ENCODE peak calls at places on chromosomes 6 and 20, in six cellular contexts. U, I, L, D, T and G are unnamed samples.

GRCh38 chr6:132209351-132209750 is 191.9 kb downstream of the MOXD1 start:
- DNase-seq in D (no peak), U (no peak), I (no peak), T (no peak), L (no peak), G (peak; percentile 93)

GRCh38 chr20:59412251-59412650 is 111.8 kb downstream of the EDN3 start:
- DNase-seq in T (no peak), U (no peak), L (no peak), I (no peak), D (no peak), G (no peak)

GRCh38 chr6:76697585-76697984 is 625.1 kb upstream of the IMPG1 start:
- DNase-seq in L (no peak), U (no peak), D (no peak), I (peak; percentile 18), T (peak; percentile 22), G (no peak)

GRCh38 chr6:43768983-43769525 is 957 bp upstream of the VEGFA start:
- DNase-seq in U (no peak), T (no peak), L (no peak), I (peak; percentile 91), D (no peak), G (no peak)

GRCh38 chr6:17394192-17394611 is 807 bp downstream of the CAP2 start:
- DNase-seq in T (peak; percentile 81), L (no peak), U (peak; percentile 80), I (peak; percentile 79), D (no peak), G (peak; percentile 54)

GRCh38 chr6:41228616-41229015 is 467 bp downstream of the TREML4 start:
- DNase-seq in U (peak; percentile 67), L (no peak), D (no peak), T (peak; percentile 7), I (no peak), G (peak; percentile 18)

GRCh38 chr6:27228963-27229477 is 18.5 kb upstream of the PRSS16 start:
- DNase-seq in I (no peak), L (no peak), U (no peak), D (no peak), T (no peak), G (no peak)

GRCh38 chr20:35616465-35617396 is 1.1 kb downstream of the SPAG4 start:
- DNase-seq in D (no peak), T (peak; percentile 100), I (peak; percentile 99), U (peak; percentile 91), L (no peak), G (peak; percentile 100)

GRCh38 chr6:63565727-63566625 is 6.3 kb upstream of the LOC128125822 start:
- DNase-seq in L (no peak), D (no peak), I (peak; percentile 75), U (no peak), T (peak; percentile 42), G (no peak)

GRCh38 chr6:99603421-99604160 is 3.0 kb upstream of the PRDM13 start:
- DNase-seq in L (peak; percentile 73), D (no peak), T (no peak), I (peak; percentile 8), U (peak; percentile 80), G (no peak)

GRCh38 chr20:8246701-8247100 is 114.6 kb downstream of the PLCB1 start:
- DNase-seq in I (no peak), U (no peak), T (no peak), L (no peak), D (no peak), G (no peak)

DNA sequence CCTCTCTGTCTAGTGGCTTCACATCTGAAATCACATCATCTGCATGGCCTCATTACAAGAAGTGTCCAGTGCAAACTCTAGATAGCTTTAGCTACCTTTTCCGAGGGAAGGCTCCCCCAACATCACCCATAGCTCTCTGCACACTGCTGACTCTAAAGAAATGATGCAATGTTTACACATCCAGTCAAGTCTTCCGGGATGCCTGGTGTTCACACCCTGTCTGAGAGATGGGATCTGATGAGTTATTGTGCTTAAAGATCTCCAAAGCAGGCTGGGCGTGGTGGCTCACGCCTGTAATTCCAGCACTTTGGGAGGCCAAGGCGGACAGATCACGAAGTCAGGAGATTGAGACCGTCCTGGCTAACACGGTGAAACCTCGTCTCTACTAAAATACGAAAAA is 404.6 kb upstream of the IRAK1BP1 start:
- DNase-seq in D (no peak), T (no peak), L (no peak), I (no peak), U (no peak), G (no peak)
- H3K18ac ChIP-seq in D (no peak overlapping the region), T (no peak overlapping the region), L (no peak overlapping the region), I (no peak overlapping the region), U (no peak overlapping the region), G (no peak overlapping the region)

DNA sequence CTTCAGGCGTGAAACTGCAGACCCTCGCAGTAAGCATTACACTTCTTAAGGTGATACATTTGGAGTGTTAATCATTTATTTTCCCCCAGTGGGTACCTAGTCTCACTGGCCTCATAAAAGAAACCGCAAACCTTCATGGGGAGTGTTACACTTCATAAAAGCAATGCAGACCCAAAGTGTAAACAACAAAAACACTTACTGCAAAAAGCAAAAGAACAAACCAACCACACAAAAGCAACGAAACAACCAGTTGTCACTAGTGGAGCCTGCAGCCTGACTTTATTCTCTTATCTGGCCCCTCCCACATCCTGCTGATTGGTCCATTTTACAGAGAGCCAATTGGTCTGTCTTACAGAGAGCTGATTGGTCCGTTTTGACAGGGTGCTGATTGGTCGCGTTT is 23.8 kb downstream of the LY86 start:
- DNase-seq in D (no peak), U (no peak), I (no peak), T (no peak), L (no peak), G (no peak)
- H3K23ac ChIP-seq in D (no peak overlapping the region), U (no peak overlapping the region), I (no peak overlapping the region), T (no peak overlapping the region), L (no peak overlapping the region), G (no peak overlapping the region)

DNA sequence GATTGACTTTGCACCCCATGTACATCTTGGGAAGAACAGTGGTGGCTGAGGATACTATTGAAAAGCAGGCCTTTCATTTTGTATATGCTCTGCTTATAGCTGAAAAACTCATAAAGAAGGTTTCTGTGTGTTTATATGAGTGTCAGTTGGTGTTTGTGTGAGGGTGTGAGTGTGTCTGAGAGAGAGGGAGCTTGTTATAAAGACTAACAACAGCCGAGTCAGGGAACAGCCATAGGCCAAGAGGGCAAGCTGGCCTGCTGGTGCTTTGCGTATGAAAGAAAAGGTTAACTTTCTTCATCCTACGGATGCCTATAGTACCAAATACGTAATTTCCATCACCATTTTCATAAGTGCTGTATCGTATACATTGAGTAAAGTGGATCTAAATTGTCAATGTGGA is 88.4 kb downstream of the MTHFD1L start:
- DNase-seq in I (peak; percentile 22), D (no peak), L (no peak), T (no peak), U (no peak), G (no peak)
- H3K14ac ChIP-seq in I (no peak overlapping the region), D (no peak overlapping the region), L (no peak overlapping the region), T (no peak overlapping the region), U (no peak overlapping the region), G (no peak overlapping the region)

GRCh38 chr20:53623127-53623453 is 29.5 kb upstream of the ZNF217 start:
- DNase-seq in T (no peak), L (no peak), I (no peak), U (no peak), D (no peak), G (no peak)

GRCh38 chr20:53622247-53623114 is 28.8 kb upstream of the ZNF217 start:
- DNase-seq in D (no peak), I (no peak), U (no peak), T (peak; percentile 15), L (no peak), G (peak; percentile 48)

GRCh38 chr20:53617791-53618489 is 24.3 kb upstream of the ZNF217 start:
- DNase-seq in D (no peak), U (no peak), T (no peak), L (no peak), I (no peak), G (no peak)

GRCh38 chr20:53623454-53624206 is 30.0 kb upstream of the ZNF217 start:
- DNase-seq in U (peak; percentile 64), D (peak; percentile 29), T (peak; percentile 84), I (peak; percentile 77), L (peak; percentile 26), G (peak; percentile 75)

GRCh38 chr20:53621482-53622246 is 28.0 kb upstream of the ZNF217 start:
- DNase-seq in T (peak; percentile 66), D (no peak), I (peak; percentile 82), U (no peak), L (no peak), G (peak; percentile 22)
- H3K18ac ChIP-seq in T (peak overlapping the region; percentile 37), D (no peak overlapping the region), I (peak overlapping the region; percentile 95), U (no peak overlapping the region), L (peak overlapping the region; percentile 8), G (no peak overlapping the region)

GRCh38 chr6:122609881-122610689 is at the start of gene PKIB:
- DNase-seq in D (peak; percentile 31), U (peak; percentile 82), T (peak; percentile 87), L (peak; percentile 77), I (peak; percentile 51), G (peak; percentile 88)
- H3K23ac ChIP-seq in D (no peak within 1 kb of the TSS), U (no peak within 1 kb of the TSS), T (no peak within 1 kb of the TSS), L (no peak within 1 kb of the TSS), I (peak within 1 kb of the TSS; percentile 16), G (no peak within 1 kb of the TSS)